ENCODE peak calls at places on chromosome 1, in seven cellular contexts. F is GM12892, W is HepG2, M is GM12878, V is H1, D is K562, J is SK-N-SH. L is an unnamed sample.
A peak's percentile ranks its signal among the peaks of the same experiment; 100 is the strongest.

GRCh38 chr1:56097713-56098112 is 481.6 kb downstream of the PLPP3 start:
- DNase-seq in D (no peak), V (no peak), J (no peak), F (no peak), W (no peak), M (no peak), L (no peak)

GRCh38 chr1:207752456-207753132 is 740 bp downstream of the CD46 start:
- DNase-seq in V (peak; percentile 56), J (peak; percentile 28), F (peak; percentile 7), D (no peak), W (peak; percentile 87), M (no peak), L (peak; percentile 16)

GRCh38 chr1:210597555-210598134 is 268.9 kb downstream of the HHAT start:
- DNase-seq in V (no peak), M (peak; percentile 7), F (no peak), D (peak; percentile 14), J (no peak), W (peak; percentile 21), L (no peak)

GRCh38 chr1:229271448-229272120 is 673 bp downstream of the RAB4A start:
- DNase-seq in D (peak; percentile 57), M (no peak), J (no peak), F (peak; percentile 18), W (peak; percentile 28), V (no peak), L (no peak)

GRCh38 chr1:165747632-165748452 is 20.8 kb downstream of the TMCO1 start:
- DNase-seq in W (peak; percentile 24), F (no peak), J (no peak), D (peak; percentile 36), M (no peak), V (no peak), L (no peak)

GRCh38 chr1:67405473-67406245 is 24.5 kb downstream of the SERBP1 start:
- DNase-seq in V (no peak), D (no peak), W (no peak), M (no peak), F (no peak), J (no peak), L (no peak)

GRCh38 chr1:28135910-28136635 is 40.4 kb downstream of the PTAFR start:
- DNase-seq in D (no peak), J (no peak), W (no peak), M (no peak), V (no peak), F (no peak), L (no peak)

GRCh38 chr1:30601316-30602085 is 121.9 kb downstream of the MATN1 start:
- DNase-seq in D (no peak), V (no peak), M (no peak), F (no peak), J (no peak), W (no peak), L (no peak)

GRCh38 chr1:37831809-37832208 is 23.8 kb upstream of the YRDC start:
- DNase-seq in D (no peak), V (no peak), J (no peak), M (no peak), F (no peak), W (peak; percentile 20), L (no peak)

GRCh38 chr1:170594227-170594626 is 62.3 kb downstream of the GORAB start:
- DNase-seq in W (no peak), J (no peak), F (no peak), M (no peak), V (no peak), D (no peak), L (no peak)

GRCh38 chr1:246971322-246971721 is 36.5 kb downstream of the ZNF695 start:
- DNase-seq in V (peak; percentile 82), F (no peak), D (no peak), W (peak; percentile 23), M (no peak), J (no peak), L (no peak)

GRCh38 chr1:74652711-74653131 is 20.9 kb downstream of the ERICH3 start:
- DNase-seq in V (no peak), W (no peak), D (no peak), F (no peak), J (no peak), M (peak; percentile 83), L (peak; percentile 6)

GRCh38 chr1:158998781-158999161 is 10.9 kb upstream of the IFI16 start:
- DNase-seq in J (peak; percentile 33), D (peak; percentile 47), W (peak; percentile 40), F (peak; percentile 16), M (peak; percentile 50), V (no peak), L (no peak)

GRCh38 chr1:206886831-206887230 is 10.4 kb upstream of the IL24 start:
- DNase-seq in V (no peak), F (no peak), W (no peak), J (no peak), D (no peak), M (no peak), L (no peak)

GRCh38 chr1:20610950-20611349 is 22.1 kb downstream of the CDA start:
- DNase-seq in W (no peak), V (no peak), D (no peak), M (no peak), F (no peak), J (no peak), L (no peak)

GRCh38 chr1:15066191-15066590 is 87.4 kb upstream of the TMEM51 start:
- DNase-seq in J (no peak), F (no peak), W (no peak), M (no peak), V (no peak), D (no peak), L (no peak)

GRCh38 chr1:7402548-7402850 is 368.6 kb upstream of the VAMP3 start:
- DNase-seq in V (no peak), F (no peak), J (no peak), D (no peak), M (no peak), W (no peak), L (no peak)

GRCh38 chr1:88650676-88651418 is 33.2 kb upstream of the PKN2 start:
- DNase-seq in M (no peak), V (no peak), W (no peak), J (no peak), F (no peak), D (no peak), L (no peak)

GRCh38 chr1:912740-913301 is 10.9 kb upstream of the SAMD11 start:
- DNase-seq in V (peak; percentile 63), W (peak; percentile 56), D (no peak), J (no peak), M (no peak), F (no peak), L (no peak)

GRCh38 chr1:48931571-48932251 is 155.0 kb upstream of the BEND5 start:
- DNase-seq in D (no peak), W (no peak), J (no peak), V (no peak), F (no peak), M (no peak), L (no peak)

GRCh38 chr1:78676347-78676982 is 26.8 kb downstream of the IFI44 start:
- DNase-seq in V (no peak), W (peak; percentile 39), D (peak; percentile 23), J (peak; percentile 28), F (no peak), M (no peak), L (peak; percentile 19)

GRCh38 chr1:243421784-243422183 is 165.9 kb downstream of the SDCCAG8 start:
- DNase-seq in M (no peak), J (peak; percentile 57), V (no peak), D (peak; percentile 58), W (no peak), F (no peak), L (no peak)

DNA sequence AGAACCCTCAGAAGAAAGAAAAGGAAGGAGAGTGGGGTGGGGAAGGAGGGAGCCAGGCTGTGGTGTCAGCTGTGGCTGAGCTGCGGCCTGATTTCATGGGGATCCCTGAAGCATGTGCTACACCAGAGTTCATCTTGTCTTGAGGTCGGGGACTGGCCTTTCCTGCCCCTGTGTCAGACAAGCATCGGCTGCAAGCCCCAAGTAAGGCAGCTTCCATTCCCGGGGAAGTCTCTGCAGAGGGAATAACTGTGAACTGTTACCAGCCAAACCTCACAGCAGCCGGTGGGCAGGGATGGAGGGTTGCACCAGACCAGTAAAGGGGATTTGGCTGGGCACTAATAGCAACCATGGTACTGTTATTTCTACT is 35.7 kb upstream of the BTG2 start:
- DNase-seq in M (no peak), F (no peak), D (no peak), V (no peak), J (no peak), W (no peak), L (no peak)
- TF ChIP-seq TAF1 in M (no peak), F (no peak), D (no peak), V (no peak), J (no peak), W (no peak), L (no peak)

GRCh38 chr1:115678141-115678540 is 36.4 kb downstream of the VANGL1 start:
- DNase-seq in V (no peak), M (no peak), W (no peak), D (no peak), F (no peak), J (no peak), L (no peak)

GRCh38 chr1:115680730-115681111 is 39.0 kb downstream of the VANGL1 start:
- DNase-seq in V (no peak), F (no peak), D (no peak), J (no peak), W (no peak), M (no peak), L (no peak)

GRCh38 chr1:115677570-115677969 is 35.8 kb downstream of the VANGL1 start:
- DNase-seq in W (no peak), D (peak; percentile 50), F (no peak), J (no peak), V (no peak), M (no peak), L (no peak)

GRCh38 chr1:115677172-115677542 is 35.4 kb downstream of the VANGL1 start:
- DNase-seq in W (no peak), V (no peak), D (no peak), J (no peak), M (peak; percentile 5), F (no peak), L (peak; percentile 24)

GRCh38 chr1:115679141-115679611 is 37.4 kb downstream of the VANGL1 start:
- DNase-seq in F (no peak), J (no peak), W (no peak), M (no peak), D (no peak), V (no peak), L (no peak)
- TF ChIP-seq TAF1 in F (no peak), J (no peak), W (no peak), M (no peak), D (no peak), V (no peak), L (no peak)

DNA sequence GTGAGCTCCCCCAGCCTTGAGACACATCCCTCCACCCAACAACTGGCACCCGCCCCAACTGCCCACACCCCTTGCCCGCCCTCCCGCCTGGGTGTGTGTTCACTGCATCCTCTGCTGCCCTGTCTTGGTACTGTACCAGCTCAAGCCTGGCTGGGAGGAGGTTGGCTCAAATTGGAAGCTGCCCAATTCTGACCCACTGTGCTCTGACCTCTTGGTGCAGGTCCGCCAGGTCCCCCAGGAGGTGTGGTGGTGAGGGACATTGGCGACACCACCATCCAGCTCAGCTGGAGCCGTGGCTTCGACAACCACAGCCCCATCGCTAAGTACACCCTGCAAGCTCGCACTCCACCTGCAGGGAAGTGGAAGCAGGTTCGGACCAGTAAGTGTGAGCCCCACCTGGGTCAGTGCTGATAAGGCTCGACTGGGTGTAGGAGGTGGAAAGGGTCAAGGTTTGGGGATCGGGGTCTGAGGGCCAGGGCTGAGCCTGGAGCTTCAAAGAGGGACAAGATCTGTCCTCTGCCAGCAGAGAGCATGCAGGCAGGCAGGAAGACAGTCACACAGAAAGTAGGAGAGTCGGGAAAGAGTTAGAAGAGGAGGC is 17.9 kb downstream of the TMEM81 start:
- DNase-seq in J (peak; percentile 42), M (no peak), V (no peak), F (no peak), W (no peak), D (peak; percentile 49), L (no peak)
- TF ChIP-seq TAF1 in J (no peak), M (no peak), V (no peak), F (no peak), W (no peak), D (no peak), L (no peak)

GRCh38 chr1:64234714-64235113 is 31.3 kb downstream of the UBE2U start:
- DNase-seq in J (no peak), V (no peak), D (no peak), M (no peak), W (no peak), F (no peak), L (no peak)
- TF ChIP-seq TAF1 in J (no peak), V (no peak), D (no peak), M (no peak), W (no peak), F (no peak), L (no peak)

L was measured in GM12891.